ENCODE peak calls at places on chromosomes 1 and 21, in four cellular contexts. Q is GM12878, X is WTC11, F is HepG2. H is an unnamed sample.
A peak's percentile ranks its signal among the peaks of the same experiment; 100 is the strongest.

GRCh38 chr21:43597052-43597451 is 62.2 kb downstream of the HSF2BP start:
- DNase-seq in Q (no peak), F (peak; percentile 69), X (no peak), H (no peak)

GRCh38 chr21:27581168-27581567 is 614.3 kb upstream of the ADAMTS5 start:
- DNase-seq in X (no peak), Q (no peak), F (no peak), H (no peak)

GRCh38 chr1:226887006-226887405 is 16.6 kb downstream of the PSEN2 start:
- DNase-seq in F (no peak), Q (no peak), X (no peak), H (no peak)

GRCh38 chr1:223326776-223327175 is 37.2 kb downstream of the SUSD4 start:
- DNase-seq in Q (no peak), X (no peak), F (no peak), H (no peak)

GRCh38 chr21:44012474-44013379 is 618 bp downstream of the TRAPPC10 start:
- DNase-seq in X (peak; percentile 88), F (peak; percentile 65), Q (peak; percentile 27), H (peak; percentile 95)

GRCh38 chr1:193448682-193449461 is 262.5 kb upstream of the B3GALT2 start:
- DNase-seq in X (no peak), Q (peak; percentile 51), F (no peak), H (no peak)

GRCh38 chr1:29543586-29543985 is 307.3 kb downstream of the PTPRU start:
- DNase-seq in X (no peak), F (no peak), Q (no peak), H (no peak)

GRCh38 chr1:99570486-99571089 is 75.3 kb upstream of the PALMD start:
- DNase-seq in X (no peak), Q (no peak), F (no peak), H (no peak)

GRCh38 chr1:17218939-17219338 is 14.0 kb downstream of the PADI1 start:
- DNase-seq in X (no peak), F (no peak), Q (no peak), H (no peak)

GRCh38 chr1:248316796-248317195 is 7.6 kb downstream of the OR2M7 start:
- DNase-seq in X (no peak), F (no peak), Q (no peak), H (no peak)

GRCh38 chr1:21622466-21623315 is 46.5 kb downstream of the RAP1GAP start:
- DNase-seq in X (peak; percentile 64), Q (no peak), F (no peak), H (peak; percentile 90)

GRCh38 chr1:110173466-110174117 is 23.3 kb downstream of the SLC6A17 start:
- DNase-seq in Q (no peak), X (no peak), F (no peak), H (no peak)

GRCh38 chr1:8323706-8324105 is 5.8 kb downstream of the SLC45A1 start:
- DNase-seq in F (no peak), X (no peak), Q (no peak), H (no peak)

GRCh38 chr1:75305051-75305450 is 170.9 kb downstream of the LHX8 start:
- DNase-seq in X (no peak), F (no peak), Q (no peak), H (no peak)

GRCh38 chr1:50972766-50973165 is 2.7 kb downstream of the CDKN2C start:
- DNase-seq in X (no peak), F (no peak), Q (no peak), H (no peak)

GRCh38 chr21:25441835-25442234 is 165.4 kb downstream of the MRPL39 start:
- DNase-seq in X (no peak), Q (no peak), F (no peak), H (no peak)

GRCh38 chr21:35643176-35643575 is 417.1 kb downstream of the SETD4 start:
- DNase-seq in F (no peak), X (no peak), Q (no peak), H (no peak)

GRCh38 chr1:96187027-96187426 is 534.6 kb upstream of the PTBP2 start:
- DNase-seq in Q (no peak), X (no peak), F (no peak), H (no peak)

GRCh38 chr1:215777370-215777925 is 210.3 kb downstream of the KCTD3 start:
- DNase-seq in Q (no peak), X (no peak), F (no peak), H (no peak)

GRCh38 chr1:209402697-209403096 is 180.8 kb upstream of the CAMK1G start:
- DNase-seq in F (no peak), X (no peak), Q (no peak), H (no peak)

GRCh38 chr1:151371340-151371739 is 1.2 kb downstream of the SELENBP1 start:
- DNase-seq in X (no peak), F (no peak), Q (no peak), H (no peak)

GRCh38 chr1:86247553-86248279 is 91.1 kb upstream of the COL24A1 start:
- DNase-seq in Q (no peak), F (no peak), X (no peak), H (no peak)

GRCh38 chr1:12495725-12496124 is 122.3 kb downstream of the DHRS3 start:
- DNase-seq in X (no peak), F (no peak), Q (no peak), H (peak; percentile 80)

GRCh38 chr1:200526709-200527612 is 93.6 kb downstream of the KIF14 start:
- DNase-seq in F (no peak), Q (no peak), X (no peak), H (no peak)

GRCh38 chr21:39434950-39435349 is 10.6 kb downstream of the LCA5L start:
- DNase-seq in F (no peak), X (no peak), Q (no peak), H (no peak)

GRCh38 chr1:15303912-15304311 is 56.9 kb downstream of the FHAD1 start:
- DNase-seq in Q (no peak), X (no peak), F (no peak), H (no peak)

GRCh38 chr1:998051-998821 is 1.7 kb downstream of the HES4 start:
- DNase-seq in F (no peak), X (peak; percentile 59), Q (no peak), H (peak; percentile 74)

GRCh38 chr1:79899914-79900313 is 893.4 kb upstream of the ADGRL4 start:
- DNase-seq in X (no peak), Q (no peak), F (no peak), H (no peak)

GRCh38 chr1:240797050-240797449 is 185.1 kb upstream of the GREM2 start:
- DNase-seq in F (no peak), Q (no peak), X (no peak), H (no peak)

DNA sequence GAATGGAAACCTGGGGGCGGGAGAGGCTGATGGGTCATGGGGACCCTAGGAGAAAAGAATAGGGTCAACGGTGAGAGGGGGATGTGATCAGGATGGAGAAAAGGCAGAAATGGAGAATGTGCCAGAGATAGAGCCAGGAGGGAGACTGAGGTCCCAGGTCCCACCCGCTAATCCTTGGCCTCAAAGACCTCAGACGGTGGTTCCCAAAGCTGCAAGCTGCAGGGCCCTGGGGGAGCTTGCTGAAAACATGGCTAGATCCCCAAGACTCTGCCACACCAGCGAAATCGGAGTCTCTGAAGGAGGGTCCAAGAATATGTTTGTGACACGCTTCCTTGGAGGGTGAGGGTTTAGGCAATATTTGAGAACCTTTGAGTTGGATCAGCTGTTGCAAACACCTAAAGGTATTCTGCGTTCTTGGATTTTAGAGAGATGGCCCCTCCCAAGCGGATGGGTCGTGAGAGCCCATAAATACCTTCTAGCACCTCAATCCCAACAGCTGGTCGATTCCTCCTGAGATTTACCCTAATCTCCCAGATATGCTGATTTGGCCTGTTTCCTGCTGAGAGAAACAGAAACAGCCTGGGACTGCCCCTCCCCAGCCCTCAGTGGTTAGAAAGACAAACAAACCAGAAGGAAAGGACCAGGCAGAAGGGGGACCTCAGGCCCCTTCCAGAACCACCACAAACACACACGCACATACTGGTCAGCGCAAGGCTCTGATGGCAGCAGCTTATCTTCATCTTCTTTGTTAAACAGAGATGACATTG is 3.5 kb downstream of the C1orf232 start:
- DNase-seq in F (no peak), X (no peak), Q (no peak), H (no peak)
- TF ChIP-seq TCF7 in F (no peak), X (no peak), Q (no peak), H (no peak)

DNA sequence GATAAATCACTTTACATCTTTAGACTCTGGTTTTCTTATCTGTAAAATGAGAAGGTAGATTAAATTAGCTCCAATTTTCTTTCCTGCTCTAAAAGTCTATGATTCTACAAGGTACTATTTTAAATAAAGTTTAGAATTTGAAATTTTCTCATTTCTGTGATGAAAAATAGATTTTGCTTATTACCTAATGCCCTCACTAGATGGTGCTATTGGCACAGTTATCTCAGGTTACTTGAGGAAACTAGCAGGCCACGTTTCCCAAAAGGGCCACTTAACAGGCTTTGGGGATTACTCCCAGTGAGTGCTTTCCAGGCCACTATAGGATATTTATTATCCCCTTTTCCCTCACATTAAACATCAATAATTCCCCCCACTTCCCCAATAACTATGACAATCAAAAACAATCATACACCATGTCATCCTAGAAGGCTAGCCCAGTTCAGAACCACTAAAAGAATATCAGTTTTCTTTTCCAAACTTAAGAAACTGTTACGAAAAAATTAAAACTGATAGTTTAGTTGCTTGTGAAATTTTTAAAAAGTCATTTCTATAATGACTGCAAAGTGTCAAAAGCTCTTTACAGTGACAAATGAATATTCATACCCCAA is 30.6 kb downstream of the OMA1 start:
- DNase-seq in Q (peak; percentile 13), X (no peak), F (peak; percentile 72), H (peak; percentile 80)
- TF ChIP-seq TCF7 in Q (no peak), X (no peak), F (no peak), H (no peak)

DNA sequence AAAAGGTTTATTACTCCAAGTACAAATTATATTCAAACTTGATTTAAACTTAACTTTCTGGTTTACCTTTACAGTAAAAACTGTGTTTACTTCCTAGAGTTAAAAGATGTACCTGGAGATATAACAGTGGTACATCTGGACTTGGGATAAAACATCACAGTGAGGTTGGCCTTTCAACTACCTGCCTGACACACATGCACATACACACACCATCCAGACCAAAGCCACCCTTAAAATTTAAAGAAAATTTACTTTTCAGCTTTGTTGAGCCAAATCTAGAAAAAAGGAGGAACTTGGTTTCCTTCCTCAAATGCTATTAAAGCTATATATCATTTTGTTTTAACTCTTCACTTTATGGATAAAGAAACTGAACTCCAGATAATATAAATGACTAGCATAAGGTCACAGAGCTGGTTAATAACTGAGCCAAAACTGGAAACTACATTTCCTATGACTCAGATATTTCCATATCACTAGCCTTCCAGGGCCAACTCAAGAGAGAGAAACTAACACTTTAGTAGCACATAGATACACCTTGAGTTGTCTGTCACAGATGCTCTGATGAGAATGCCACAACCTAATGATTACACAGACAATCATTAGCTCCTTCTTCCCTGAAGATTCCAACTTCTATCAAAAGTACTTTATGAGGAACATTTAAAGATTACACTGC is 40.8 kb downstream of the NME7 start:
- DNase-seq in X (no peak), F (no peak), Q (peak; percentile 28), H (peak; percentile 31)
- TF ChIP-seq TCF7 in X (no peak), F (no peak), Q (no peak), H (no peak)

DNA sequence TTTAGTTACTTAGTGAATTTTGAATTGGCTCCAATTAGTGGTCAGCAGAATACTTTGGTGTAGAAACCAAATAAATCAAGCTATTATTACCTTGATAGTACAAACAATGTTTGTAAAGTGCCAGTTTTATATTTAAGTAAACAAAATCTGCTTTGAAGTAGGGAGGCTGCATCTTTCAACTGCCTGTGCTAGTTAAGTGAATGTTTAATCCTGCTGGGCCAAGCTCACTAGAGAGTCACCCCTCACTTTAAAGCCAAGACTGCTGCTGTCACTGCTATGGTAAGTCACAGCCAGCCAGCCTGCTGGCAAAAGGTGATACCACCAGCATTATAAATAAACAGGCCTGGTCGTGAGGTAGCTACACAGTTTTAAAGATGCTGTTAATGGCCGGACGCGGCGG is 10.3 kb upstream of the CFAP126 start:
- DNase-seq in F (no peak), Q (no peak), X (no peak), H (no peak)
- TF ChIP-seq TCF7 in F (peak; percentile 25), Q (no peak), X (no peak), H (no peak)